ENCODE peak calls at places on chromosomes 16 and 17, in seven cellular contexts. One of them, this sample, is unnamed.

GRCh38 chr16:22327446-22327775 is 30.2 kb downstream of the POLR3E start:
- DNase-seq in SK-N-SH: no peak
- DNase-seq in GM12878: no peak
- DNase-seq in HCT116: no peak
- DNase-seq in K562: no peak
- DNase-seq in H1: no peak
- DNase-seq in HepG2: no peak
- DNase-seq in this sample: no peak

GRCh38 chr17:78399028-78399692 is 20.7 kb downstream of the PGS1 start:
- DNase-seq in SK-N-SH: no peak
- DNase-seq in GM12878: no peak
- DNase-seq in HCT116: no peak
- DNase-seq in K562: no peak
- DNase-seq in H1: no peak
- DNase-seq in HepG2: no peak
- DNase-seq in this sample: no peak

GRCh38 chr17:78240012-78240655 is 8.7 kb downstream of the TMEM235 start:
- DNase-seq in SK-N-SH: no peak
- DNase-seq in GM12878: no peak
- DNase-seq in HCT116: no peak
- DNase-seq in K562: no peak
- DNase-seq in H1: no peak
- DNase-seq in HepG2: no peak
- DNase-seq in this sample: no peak

GRCh38 chr16:54287018-54287757 is 601 bp upstream of the IRX3 start:
- DNase-seq in SK-N-SH: no peak
- DNase-seq in GM12878: no peak
- DNase-seq in HCT116: peak
- DNase-seq in K562: no peak
- DNase-seq in H1: peak
- DNase-seq in HepG2: no peak
- DNase-seq in this sample: no peak

GRCh38 chr17:76701471-76701967 is 9.2 kb downstream of the MXRA7 start:
- DNase-seq in SK-N-SH: no peak
- DNase-seq in GM12878: no peak
- DNase-seq in HCT116: no peak
- DNase-seq in K562: no peak
- DNase-seq in H1: no peak
- DNase-seq in HepG2: peak
- DNase-seq in this sample: no peak

GRCh38 chr17:60426596-60426995 is 4.3 kb downstream of the CHCT1 start:
- DNase-seq in SK-N-SH: no peak
- DNase-seq in GM12878: no peak
- DNase-seq in HCT116: no peak
- DNase-seq in K562: no peak
- DNase-seq in H1: no peak
- DNase-seq in HepG2: no peak
- DNase-seq in this sample: no peak

GRCh38 chr16:75566040-75566888 is at the start of gene GABARAPL2:
- DNase-seq in SK-N-SH: peak
- DNase-seq in GM12878: no peak
- DNase-seq in HCT116: peak
- DNase-seq in K562: peak
- DNase-seq in H1: peak
- DNase-seq in HepG2: peak
- DNase-seq in this sample: no peak

GRCh38 chr17:41464682-41465081 is 2.5 kb downstream of the KRT32 start:
- DNase-seq in SK-N-SH: no peak
- DNase-seq in GM12878: no peak
- DNase-seq in HCT116: peak
- DNase-seq in K562: no peak
- DNase-seq in H1: no peak
- DNase-seq in HepG2: no peak
- DNase-seq in this sample: peak

GRCh38 chr17:69323806-69324205 is 3.1 kb downstream of the ABCA5 start:
- DNase-seq in SK-N-SH: no peak
- DNase-seq in GM12878: no peak
- DNase-seq in HCT116: no peak
- DNase-seq in K562: no peak
- DNase-seq in H1: no peak
- DNase-seq in HepG2: no peak
- DNase-seq in this sample: no peak

GRCh38 chr16:80591071-80591935 is 50.5 kb downstream of the DYNLRB2 start:
- DNase-seq in SK-N-SH: no peak
- DNase-seq in GM12878: no peak
- DNase-seq in HCT116: no peak
- DNase-seq in K562: no peak
- DNase-seq in H1: no peak
- DNase-seq in HepG2: no peak
- DNase-seq in this sample: no peak

GRCh38 chr16:4288148-4288921 is 15.5 kb upstream of the TFAP4 start:
- DNase-seq in SK-N-SH: peak
- DNase-seq in GM12878: no peak
- DNase-seq in HCT116: no peak
- DNase-seq in K562: peak
- DNase-seq in H1: peak
- DNase-seq in HepG2: peak
- DNase-seq in this sample: no peak

GRCh38 chr16:56617212-56618085 is 8.1 kb upstream of the MT1E start:
- DNase-seq in SK-N-SH: no peak
- DNase-seq in GM12878: no peak
- DNase-seq in HCT116: no peak
- DNase-seq in K562: no peak
- DNase-seq in H1: peak
- DNase-seq in HepG2: no peak
- DNase-seq in this sample: no peak

GRCh38 chr16:22206847-22207714 is 1.0 kb downstream of the EEF2K start:
- DNase-seq in SK-N-SH: peak
- DNase-seq in GM12878: peak
- DNase-seq in HCT116: no peak
- DNase-seq in K562: peak
- DNase-seq in H1: peak
- DNase-seq in HepG2: no peak
- DNase-seq in this sample: no peak

GRCh38 chr17:80831481-80831880 is 160.2 kb upstream of the CHMP6 start:
- DNase-seq in SK-N-SH: no peak
- DNase-seq in GM12878: no peak
- DNase-seq in HCT116: no peak
- DNase-seq in K562: no peak
- DNase-seq in H1: no peak
- DNase-seq in HepG2: no peak
- DNase-seq in this sample: no peak

GRCh38 chr16:29310852-29311314 is 95.6 kb downstream of the NPIPB11 start:
- DNase-seq in SK-N-SH: no peak
- DNase-seq in GM12878: no peak
- DNase-seq in HCT116: no peak
- DNase-seq in K562: no peak
- DNase-seq in H1: no peak
- DNase-seq in HepG2: peak
- DNase-seq in this sample: no peak

GRCh38 chr17:42814633-42815399 is 9.3 kb downstream of the BECN1 start:
- DNase-seq in SK-N-SH: no peak
- DNase-seq in GM12878: no peak
- DNase-seq in HCT116: no peak
- DNase-seq in K562: no peak
- DNase-seq in H1: no peak
- DNase-seq in HepG2: no peak
- DNase-seq in this sample: no peak
- TF ChIP-seq SIN3A in SK-N-SH: no peak
- TF ChIP-seq SIN3A in GM12878: no peak
- TF ChIP-seq SIN3A in HCT116: no peak
- TF ChIP-seq SIN3A in K562: no peak
- TF ChIP-seq SIN3A in H1: no peak
- TF ChIP-seq SIN3A in HepG2: no peak
- TF ChIP-seq SIN3A in this sample: no peak

DNA sequence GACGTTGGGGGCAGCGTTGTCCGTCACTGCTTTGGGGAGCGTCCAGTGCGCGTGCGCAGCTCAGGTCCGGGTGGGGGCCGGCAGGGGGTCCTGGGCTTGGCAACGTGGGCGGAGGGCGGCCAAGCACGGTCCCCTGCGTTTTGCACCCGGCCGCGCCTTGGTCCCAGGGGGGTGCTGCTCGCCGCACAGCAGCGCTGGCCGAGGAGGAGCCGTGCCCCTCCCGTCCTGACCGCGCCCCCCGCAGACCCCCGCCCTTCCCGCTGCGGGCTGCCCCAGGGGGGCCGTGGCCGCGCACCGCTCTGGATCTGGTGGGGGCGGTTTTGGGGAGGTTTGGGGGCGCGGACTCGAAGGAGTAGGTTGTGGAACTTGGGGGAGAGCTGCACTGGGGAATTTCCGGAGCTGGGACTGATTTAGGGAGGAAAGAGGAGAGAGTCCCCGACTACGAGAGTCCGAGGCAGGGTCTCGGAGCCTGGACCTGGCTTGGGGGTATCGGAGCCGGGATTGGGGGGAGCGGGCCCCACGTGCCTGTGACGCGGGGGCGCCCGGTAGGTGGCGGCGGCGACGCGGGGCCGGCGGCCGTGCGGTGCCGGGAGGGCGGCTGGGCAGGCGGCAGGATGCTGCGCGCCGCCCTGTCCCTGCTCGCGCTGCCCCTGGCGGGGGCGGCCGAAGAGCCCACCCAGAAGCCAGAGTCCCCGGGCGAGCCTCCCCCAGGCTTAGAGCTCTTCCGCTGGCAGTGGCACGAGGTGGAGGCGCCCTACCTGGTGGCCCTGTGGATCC is at the start of gene SLC9A5:
- DNase-seq in SK-N-SH: peak
- DNase-seq in GM12878: no peak
- DNase-seq in HCT116: no peak
- DNase-seq in K562: peak
- DNase-seq in H1: peak
- DNase-seq in HepG2: no peak
- DNase-seq in this sample: no peak
- TF ChIP-seq CTCF in SK-N-SH: peak
- TF ChIP-seq CTCF in GM12878: peak
- TF ChIP-seq CTCF in HCT116: no peak
- TF ChIP-seq CTCF in K562: peak
- TF ChIP-seq CTCF in H1: no peak
- TF ChIP-seq CTCF in HepG2: peak
- TF ChIP-seq CTCF in this sample: no peak

DNA sequence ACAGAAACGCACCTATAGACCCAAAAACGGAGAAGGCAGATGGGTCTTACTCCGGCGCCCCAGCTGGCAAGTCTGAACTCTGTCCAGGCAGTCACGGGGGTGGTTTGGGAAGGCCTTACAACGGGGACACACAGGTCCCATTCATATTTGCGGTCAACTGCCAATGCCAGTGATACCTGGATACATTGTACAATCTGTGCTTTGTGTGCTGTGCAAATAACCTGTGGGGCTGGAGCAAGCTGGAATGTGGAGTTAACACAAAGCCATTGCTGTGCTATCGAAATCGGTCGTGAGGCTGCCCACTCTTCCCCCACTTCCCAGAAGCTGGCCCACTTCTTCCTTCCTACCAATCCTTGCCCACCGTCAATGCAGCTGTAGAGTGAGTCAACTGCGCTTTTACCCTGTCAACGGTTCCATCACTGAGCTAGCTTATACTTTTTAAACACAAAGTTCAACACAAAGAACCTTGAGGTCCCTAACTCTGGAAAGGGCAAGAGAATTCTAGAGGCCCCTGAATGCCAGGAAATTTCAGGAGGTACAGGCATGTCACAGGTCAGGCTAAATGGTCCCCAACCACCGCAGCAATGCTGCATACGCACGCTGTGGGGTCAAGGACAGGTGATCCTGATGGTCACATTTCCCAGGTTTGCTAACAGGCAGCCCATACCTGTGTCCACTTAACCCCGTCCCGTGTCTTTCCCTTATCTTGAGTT is 122.9 kb downstream of the ZFHX3 start:
- DNase-seq in SK-N-SH: no peak
- DNase-seq in GM12878: no peak
- DNase-seq in HCT116: no peak
- DNase-seq in K562: no peak
- DNase-seq in H1: no peak
- DNase-seq in HepG2: peak
- DNase-seq in this sample: no peak
- H3K27ac ChIP-seq in SK-N-SH: no peak
- H3K27ac ChIP-seq in GM12878: no peak
- H3K27ac ChIP-seq in HCT116: no peak
- H3K27ac ChIP-seq in K562: no peak
- H3K27ac ChIP-seq in H1: no peak
- H3K27ac ChIP-seq in HepG2: peak
- H3K27ac ChIP-seq in this sample: no peak

GRCh38 chr16:379961-380836 is 1.6 kb downstream of the PGAP6 start:
- DNase-seq in SK-N-SH: no peak
- DNase-seq in GM12878: no peak
- DNase-seq in HCT116: no peak
- DNase-seq in K562: no peak
- DNase-seq in H1: no peak
- DNase-seq in HepG2: no peak
- DNase-seq in this sample: no peak

GRCh38 chr16:380837-381787 is 666 bp downstream of the PGAP6 start:
- DNase-seq in SK-N-SH: peak
- DNase-seq in GM12878: no peak
- DNase-seq in HCT116: no peak
- DNase-seq in K562: peak
- DNase-seq in H1: peak
- DNase-seq in HepG2: no peak
- DNase-seq in this sample: no peak

GRCh38 chr16:381788-382717 is at the start of gene PGAP6:
- DNase-seq in SK-N-SH: peak
- DNase-seq in GM12878: no peak
- DNase-seq in HCT116: no peak
- DNase-seq in K562: peak
- DNase-seq in H1: peak
- DNase-seq in HepG2: no peak
- DNase-seq in this sample: no peak

GRCh38 chr16:386641-387156 is 4.9 kb upstream of the PGAP6 start:
- DNase-seq in SK-N-SH: no peak
- DNase-seq in GM12878: no peak
- DNase-seq in HCT116: no peak
- DNase-seq in K562: no peak
- DNase-seq in H1: no peak
- DNase-seq in HepG2: no peak
- DNase-seq in this sample: no peak

DNA sequence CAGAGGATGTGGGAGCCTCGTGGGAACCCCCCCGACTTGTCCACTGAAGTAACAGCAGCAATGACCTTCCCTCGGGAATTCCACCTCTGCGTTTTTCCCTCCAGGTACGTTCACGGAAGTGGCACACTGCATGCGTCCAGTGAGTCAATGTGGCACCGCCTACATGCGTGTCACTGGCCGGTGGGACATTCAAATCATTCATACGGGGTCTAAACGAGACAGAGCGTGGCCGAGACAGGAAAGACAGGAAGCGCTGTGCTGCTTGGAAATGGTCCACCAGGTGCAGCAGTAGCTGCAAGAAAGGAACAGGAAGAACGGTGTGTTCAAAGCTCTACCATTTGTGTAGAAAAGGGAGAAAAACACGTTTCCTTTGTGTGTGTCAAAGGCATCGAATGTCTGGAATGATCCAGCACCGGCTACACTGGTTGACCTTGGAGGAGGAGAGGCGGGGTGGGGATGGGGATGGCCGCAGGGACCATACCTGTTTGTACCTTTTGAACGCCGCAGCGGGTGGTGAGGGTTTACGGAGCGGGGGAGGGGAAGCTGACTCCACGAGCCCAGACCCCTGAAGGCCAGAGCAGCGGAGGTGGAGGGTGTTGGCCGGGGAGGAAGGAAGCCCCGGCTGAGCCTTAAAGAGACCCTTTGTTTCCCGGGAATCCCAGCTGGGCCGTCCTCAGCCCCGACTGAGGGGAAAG is 1.7 kb upstream of the PGAP6 start:
- DNase-seq in SK-N-SH: no peak
- DNase-seq in GM12878: peak
- DNase-seq in HCT116: peak
- DNase-seq in K562: no peak
- DNase-seq in H1: peak
- DNase-seq in HepG2: no peak
- DNase-seq in this sample: no peak
- TF ChIP-seq SIN3A in SK-N-SH: no peak
- TF ChIP-seq SIN3A in GM12878: no peak
- TF ChIP-seq SIN3A in HCT116: peak
- TF ChIP-seq SIN3A in K562: no peak
- TF ChIP-seq SIN3A in H1: no peak
- TF ChIP-seq SIN3A in HepG2: no peak
- TF ChIP-seq SIN3A in this sample: no peak

This sample was measured in Panc1.